ENCODE peak calls at places on chromosomes 7 and 10, in six cellular contexts. B is psoas muscle, P is HFF-Myc, D is GM12865, J is astrocyte of the spinal cord, V is astrocyte of the cerebellum. A is an unnamed sample.

GRCh38 chr7:22140597-22140996 is 194.9 kb upstream of the CDCA7L start:
- DNase-seq in J (no peak), B (no peak), P (no peak), V (no peak), D (no peak), A (no peak)

GRCh38 chr10:11655839-11656238 is 44.4 kb upstream of the USP6NL start:
- DNase-seq in P (no peak), B (no peak), D (no peak), J (peak; percentile 49), V (no peak), A (no peak)

GRCh38 chr7:27182285-27182827 is 2.7 kb downstream of the HOXA11 start:
- DNase-seq in B (no peak), J (no peak), V (no peak), D (no peak), P (no peak), A (no peak)

GRCh38 chr7:100642534-100642907 is 1.2 kb upstream of the TFR2 start:
- DNase-seq in D (peak; percentile 73), B (no peak), V (no peak), J (no peak), P (no peak), A (peak; percentile 83)

GRCh38 chr7:4682621-4683042 is 537 bp downstream of the FOXK1 start:
- DNase-seq in B (peak; percentile 57), V (no peak), D (peak; percentile 80), J (peak; percentile 53), P (no peak), A (peak; percentile 50)

GRCh38 chr10:60963441-60964256 is 19.7 kb upstream of the RHOBTB1 start:
- DNase-seq in P (no peak), D (no peak), B (no peak), J (peak; percentile 75), V (peak; percentile 51), A (no peak)

GRCh38 chr7:143269254-143269653 is 6.0 kb downstream of the GSTK1 start:
- DNase-seq in B (no peak), V (no peak), D (no peak), J (no peak), P (no peak), A (no peak)

GRCh38 chr10:8036521-8037198 is 17.8 kb upstream of the GATA3 start:
- DNase-seq in B (no peak), J (no peak), V (no peak), D (no peak), P (no peak), A (peak; percentile 13)

GRCh38 chr10:98361131-98361633 is 53.8 kb downstream of the PYROXD2 start:
- DNase-seq in J (peak; percentile 96), D (peak; percentile 90), P (peak; percentile 76), B (peak; percentile 91), V (peak; percentile 91), A (no peak)

GRCh38 chr7:142626420-142627035 is 122.7 kb upstream of the PRSS1 start:
- DNase-seq in B (peak; percentile 23), D (peak; percentile 66), P (peak; percentile 17), V (no peak), J (no peak), A (peak; percentile 49)

GRCh38 chr10:13715091-13715490 is 128.3 kb downstream of the PRPF18 start:
- DNase-seq in V (no peak), J (no peak), P (no peak), D (no peak), B (no peak), A (no peak)

GRCh38 chr10:43851030-43851429 is 202.3 kb upstream of the ZNF32 start:
- DNase-seq in B (no peak), V (no peak), P (no peak), D (no peak), J (no peak), A (no peak)

GRCh38 chr7:129858490-129858889 is 94.3 kb downstream of the UBE2H start:
- DNase-seq in B (no peak), P (no peak), J (no peak), V (no peak), D (no peak), A (no peak)

GRCh38 chr7:137958593-137959431 is 43.1 kb downstream of the CREB3L2 start:
- DNase-seq in D (no peak), J (no peak), P (no peak), V (no peak), B (no peak), A (no peak)

GRCh38 chr7:38107486-38107893 is 70.6 kb upstream of the STARD3NL start:
- DNase-seq in V (peak; percentile 57), D (peak; percentile 78), J (peak; percentile 63), B (peak; percentile 17), P (peak; percentile 15), A (peak; percentile 55)

GRCh38 chr7:66399566-66399965 is 194.4 kb downstream of the TPST1 start:
- DNase-seq in D (no peak), B (no peak), P (no peak), V (no peak), J (no peak), A (no peak)

GRCh38 chr7:41247128-41247865 is 455.6 kb downstream of the INHBA start:
- DNase-seq in D (no peak), B (no peak), V (peak; percentile 24), J (peak; percentile 59), P (no peak), A (no peak)

GRCh38 chr10:100348389-100348927 is 1.4 kb downstream of the SCD start:
- DNase-seq in D (no peak), P (no peak), B (no peak), V (no peak), J (no peak), A (no peak)

GRCh38 chr10:113937258-113937657 is 82.8 kb downstream of the NHLRC2 start:
- DNase-seq in V (no peak), P (no peak), D (no peak), B (no peak), J (no peak), A (no peak)

DNA sequence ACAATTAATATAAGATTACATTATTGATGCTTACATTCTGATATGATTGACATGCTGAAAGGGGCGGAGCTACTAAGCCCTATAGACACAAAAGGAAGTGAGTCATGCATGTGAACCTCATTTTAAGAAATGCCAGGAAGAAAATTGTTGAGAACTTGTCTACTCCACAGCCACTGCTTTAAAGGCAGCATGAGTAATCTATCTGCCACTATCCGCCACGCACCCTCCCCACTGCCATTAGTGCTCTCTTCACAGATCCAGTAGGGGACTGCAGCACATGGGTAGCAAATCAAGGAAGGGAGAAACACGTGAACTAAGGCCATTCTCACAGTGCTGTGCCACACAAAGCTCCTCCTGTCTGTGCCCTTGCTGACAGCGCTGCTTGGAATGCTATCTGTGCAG is 524.8 kb downstream of the GRM8 start:
- DNase-seq in D (no peak), P (peak; percentile 4), J (peak; percentile 65), B (no peak), V (no peak), A (no peak)
- TF ChIP-seq CTCF in D (no peak), P (no peak), J (no peak), B (no peak), V (no peak), A (no peak)

GRCh38 chr10:79179404-79180309 is 110.9 kb downstream of the ZMIZ1 start:
- DNase-seq in P (no peak), J (peak; percentile 27), D (no peak), B (no peak), V (no peak), A (no peak)
- TF ChIP-seq CTCF in P (peak; percentile 21), J (no peak), D (no peak), B (no peak), V (peak; percentile 18), A (no peak)

DNA sequence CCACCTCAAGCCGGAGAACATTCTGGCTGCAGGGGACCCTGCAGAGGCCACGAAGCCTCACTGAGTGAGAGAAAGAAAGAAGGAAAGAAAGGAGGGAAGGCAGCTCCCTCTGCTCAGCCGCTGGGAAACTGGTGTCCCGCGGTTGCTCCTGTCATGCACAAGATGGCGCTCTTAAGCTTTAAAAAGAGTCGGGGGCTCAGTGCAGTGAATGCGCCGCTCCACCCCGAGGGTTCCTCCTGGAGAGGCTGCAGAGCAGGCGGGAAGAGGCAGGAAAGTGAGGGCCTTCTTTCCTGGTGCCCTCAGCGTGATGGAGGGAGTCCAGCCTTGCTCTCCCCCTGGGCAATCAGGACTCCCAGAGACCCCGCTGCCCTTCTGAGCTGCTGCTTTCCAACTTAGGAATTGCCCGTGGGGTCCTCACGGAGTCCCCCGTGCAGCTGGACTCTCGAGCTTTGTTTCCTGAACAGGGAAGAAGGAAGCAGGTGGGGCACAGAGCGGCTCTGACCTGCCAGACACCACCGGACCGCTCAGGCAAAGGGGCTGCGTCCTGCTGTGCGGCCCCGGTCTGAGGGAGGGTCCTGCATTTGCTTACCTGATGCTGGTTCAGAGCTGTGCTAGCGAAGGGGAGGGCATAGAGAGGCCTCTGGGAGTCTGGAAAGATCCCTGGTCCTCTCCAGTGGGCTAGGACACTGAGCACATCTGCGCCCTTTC is 141.9 kb upstream of the MKI67 start:
- DNase-seq in B (no peak), D (peak; percentile 17), P (no peak), V (no peak), J (no peak), A (peak; percentile 39)
- TF ChIP-seq CTCF in B (peak; percentile 37), D (peak; percentile 50), P (no peak), V (peak; percentile 38), J (peak; percentile 28), A (peak; percentile 48)

DNA sequence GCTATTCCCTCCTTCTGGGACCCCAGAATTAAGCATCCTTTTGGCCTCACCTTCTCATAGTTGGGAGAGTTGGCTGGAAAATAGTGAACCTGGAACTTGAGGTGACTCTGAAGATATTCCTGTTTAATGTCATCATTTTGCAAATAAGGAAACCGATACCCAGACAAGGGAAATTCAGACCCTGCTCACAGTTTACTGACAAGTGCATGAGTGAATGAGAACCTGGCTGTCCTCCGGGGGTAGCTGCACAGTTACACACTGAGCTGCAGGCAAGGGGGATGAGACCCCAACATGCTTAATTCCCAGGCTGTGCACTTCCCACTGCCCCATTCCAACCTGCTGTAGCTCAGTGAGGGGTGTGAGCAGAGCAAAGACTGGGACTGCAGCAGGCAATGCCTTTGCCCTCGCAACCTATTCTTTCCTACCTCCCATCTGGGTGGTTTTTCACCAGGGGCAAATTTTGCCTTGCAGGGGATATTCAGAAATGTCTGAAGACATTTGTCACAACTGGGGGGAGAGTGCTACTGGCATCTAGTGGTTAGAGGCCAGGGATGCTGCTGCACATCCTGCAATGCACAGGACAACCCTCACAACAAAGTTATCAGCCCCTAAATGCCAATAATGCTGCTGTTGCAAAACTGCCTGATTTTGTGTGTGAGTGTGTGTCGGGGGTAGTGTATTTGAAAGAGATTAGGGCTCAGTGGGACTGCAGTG is 136.2 kb downstream of the SORCS3 start:
- DNase-seq in D (peak; percentile 5), V (no peak), B (no peak), P (no peak), J (no peak), A (no peak)
- TF ChIP-seq CTCF in D (no peak), V (no peak), B (no peak), P (no peak), J (no peak), A (no peak)

A was measured in GM10248.